ENCODE peak calls at places on chromosome 15, in six cellular contexts. Z, I, V, B, M and U are unnamed samples.

GRCh38 chr15:87416591-87417257 is 839.8 kb downstream of the NTRK3 start:
- DNase-seq in B (no peak), V (no peak), Z (no peak), I (no peak), M (no peak), U (no peak)

GRCh38 chr15:85172846-85173490 is 191.3 kb downstream of the PDE8A start:
- DNase-seq in M (no peak), V (no peak), Z (no peak), I (no peak), B (no peak), U (no peak)

GRCh38 chr15:25883860-25884259 is 20.7 kb upstream of the ATP10A start:
- DNase-seq in V (no peak), Z (no peak), I (peak; percentile 92), M (peak; percentile 77), B (no peak), U (peak; percentile 84)

GRCh38 chr15:91940466-91941381 is 87.2 kb downstream of the SLCO3A1 start:
- DNase-seq in I (no peak), M (no peak), B (peak; percentile 61), Z (no peak), V (no peak), U (no peak)

GRCh38 chr15:25052191-25052999 is 97.6 kb downstream of the SNRPN start:
- DNase-seq in V (no peak), B (no peak), Z (peak; percentile 38), I (no peak), M (no peak), U (no peak)

GRCh38 chr15:91622676-91623342 is 230.7 kb upstream of the SLCO3A1 start:
- DNase-seq in I (peak; percentile 30), Z (no peak), V (no peak), M (no peak), B (no peak), U (peak; percentile 15)

GRCh38 chr15:37140531-37141053 is 40.2 kb upstream of the MEIS2 start:
- DNase-seq in I (no peak), B (no peak), Z (no peak), V (no peak), M (no peak), U (no peak)

GRCh38 chr15:50353251-50353998 is 1.6 kb downstream of the GABPB1 start:
- DNase-seq in I (peak; percentile 42), M (peak; percentile 81), B (no peak), Z (no peak), V (no peak), U (peak; percentile 74)

GRCh38 chr15:57591822-57592367 is at the start of gene MYZAP:
- DNase-seq in V (no peak), B (peak; percentile 90), I (no peak), Z (peak; percentile 86), M (peak; percentile 24), U (no peak)

GRCh38 chr15:36844453-36845094 is 255.8 kb downstream of the MEIS2 start:
- DNase-seq in V (no peak), Z (no peak), M (peak; percentile 26), I (no peak), B (no peak), U (peak; percentile 44)

GRCh38 chr15:84818221-84819131 is 1.3 kb downstream of the ALPK3 start:
- DNase-seq in V (no peak), I (no peak), Z (peak; percentile 36), B (no peak), M (peak; percentile 80), U (no peak)

GRCh38 chr15:42704492-42704926 is 32.4 kb downstream of the CDAN1 start:
- DNase-seq in B (peak; percentile 39), I (peak; percentile 21), V (peak; percentile 22), M (peak; percentile 79), Z (no peak), U (peak; percentile 59)

GRCh38 chr15:29686445-29687203 is 135.6 kb downstream of the TJP1 start:
- DNase-seq in I (no peak), V (no peak), B (no peak), M (no peak), Z (no peak), U (no peak)

GRCh38 chr15:91431041-91431715 is 331.1 kb downstream of the SV2B start:
- DNase-seq in M (no peak), I (no peak), B (no peak), V (no peak), Z (no peak), U (no peak)

GRCh38 chr15:48777645-48778337 is 33.1 kb downstream of the CEP152 start:
- DNase-seq in I (no peak), Z (no peak), V (no peak), B (no peak), M (no peak), U (no peak)
- H3K4me3 ChIP-seq in I (no peak overlapping the region), Z (no peak overlapping the region), V (no peak overlapping the region), B (no peak overlapping the region), M (no peak overlapping the region), U (no peak overlapping the region)

GRCh38 chr15:70265466-70265978 is 167.8 kb upstream of the TLE3 start:
- DNase-seq in B (peak; percentile 26), V (no peak), Z (peak; percentile 72), I (no peak), M (no peak), U (no peak)
- TF ChIP-seq CTCF in B (no peak), V (peak; percentile 15), Z (no peak), I (peak; percentile 24), M (peak; percentile 16), U (no peak)

GRCh38 chr15:69860316-69860715 is 237.4 kb downstream of the TLE3 start:
- DNase-seq in I (no peak), V (no peak), B (no peak), M (no peak), Z (no peak), U (no peak)

GRCh38 chr15:69855601-69856000 is 242.1 kb downstream of the TLE3 start:
- DNase-seq in B (no peak), I (no peak), M (peak; percentile 48), Z (peak; percentile 19), V (no peak), U (no peak)

GRCh38 chr15:69855172-69855562 is 242.6 kb downstream of the TLE3 start:
- DNase-seq in M (no peak), V (no peak), I (no peak), Z (peak; percentile 6), B (no peak), U (no peak)

GRCh38 chr15:69857246-69857645 is 240.5 kb downstream of the TLE3 start:
- DNase-seq in M (no peak), Z (peak; percentile 21), I (no peak), B (no peak), V (no peak), U (no peak)

GRCh38 chr15:69857686-69858391 is 239.9 kb downstream of the TLE3 start:
- DNase-seq in I (no peak), M (no peak), B (no peak), Z (no peak), V (no peak), U (no peak)
- H3K4me3 ChIP-seq in I (no peak overlapping the region), M (no peak overlapping the region), B (no peak overlapping the region), Z (no peak overlapping the region), V (no peak overlapping the region), U (no peak overlapping the region)

GRCh38 chr15:70636540-70637165 is 126.7 kb downstream of the UACA start:
- DNase-seq in Z (no peak), M (peak; percentile 41), B (no peak), I (no peak), V (no peak), U (no peak)
- TF ChIP-seq CTCF in Z (no peak), M (peak; percentile 31), B (no peak), I (peak; percentile 72), V (peak; percentile 25), U (peak; percentile 74)

GRCh38 chr15:28098766-28099554 is at the start of gene OCA2:
- DNase-seq in V (peak; percentile 14), Z (peak; percentile 81), M (peak; percentile 35), B (peak; percentile 76), I (peak; percentile 60), U (peak; percentile 68)
- H3K4me3 ChIP-seq in V (peak within 1 kb of the TSS; percentile 7), Z (peak within 1 kb of the TSS; percentile 19), M (no peak within 1 kb of the TSS), B (no peak within 1 kb of the TSS), I (peak within 1 kb of the TSS; percentile 40), U (peak within 1 kb of the TSS; percentile 22)

GRCh38 chr15:44289352-44289790 is 852 bp downstream of the GOLM2 start:
- DNase-seq in I (no peak), B (no peak), V (no peak), Z (no peak), M (no peak), U (no peak)

DNA sequence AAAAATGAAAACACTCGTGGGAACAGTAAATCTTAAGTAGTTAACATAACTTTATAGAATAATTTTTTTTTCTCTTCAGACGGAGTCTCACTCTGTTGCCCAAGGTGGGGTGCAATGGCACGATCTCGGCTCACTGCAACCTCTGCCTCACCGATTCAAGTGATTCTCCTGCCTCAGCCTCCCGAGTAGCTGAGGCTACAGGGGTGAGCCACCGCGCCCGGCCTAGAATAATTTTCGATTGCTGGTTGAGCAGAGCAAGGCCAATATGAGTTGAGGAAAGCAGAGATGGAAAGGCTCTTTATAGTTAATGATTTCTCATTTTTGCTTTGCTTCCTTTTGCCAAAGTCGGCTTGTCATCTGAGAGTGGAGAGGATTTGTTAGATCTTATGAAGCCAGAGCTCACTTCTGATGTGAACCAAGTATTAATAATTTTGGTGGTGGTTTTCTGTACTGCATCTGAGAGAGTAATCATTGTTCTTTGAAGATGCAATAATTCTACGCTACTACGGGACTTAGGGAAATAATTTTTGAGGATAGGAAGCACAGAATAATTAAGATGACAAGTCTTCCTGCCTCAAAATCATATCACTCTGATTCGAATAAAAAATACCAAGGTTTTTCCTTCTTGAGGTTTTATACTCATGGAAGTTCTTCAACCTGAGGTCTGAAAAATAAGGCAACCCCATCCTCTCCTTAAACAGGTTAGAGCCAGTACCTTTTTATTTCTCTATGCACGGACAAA is 1.5 kb upstream of the GOLM2 start:
- DNase-seq in M (no peak), B (no peak), Z (peak; percentile 78), I (no peak), V (no peak), U (no peak)
- TF ChIP-seq CTCF in M (peak; percentile 21), B (no peak), Z (no peak), I (no peak), V (no peak), U (no peak)

GRCh38 chr15:101784644-101785043 is 18.7 kb upstream of the OR4F6 start:
- DNase-seq in I (no peak), B (no peak), Z (no peak), V (no peak), M (no peak), U (no peak)
- H3K4me3 ChIP-seq in I (no peak overlapping the region), B (no peak overlapping the region), Z (no peak overlapping the region), V (no peak overlapping the region), M (no peak overlapping the region), U (no peak overlapping the region)

DNA sequence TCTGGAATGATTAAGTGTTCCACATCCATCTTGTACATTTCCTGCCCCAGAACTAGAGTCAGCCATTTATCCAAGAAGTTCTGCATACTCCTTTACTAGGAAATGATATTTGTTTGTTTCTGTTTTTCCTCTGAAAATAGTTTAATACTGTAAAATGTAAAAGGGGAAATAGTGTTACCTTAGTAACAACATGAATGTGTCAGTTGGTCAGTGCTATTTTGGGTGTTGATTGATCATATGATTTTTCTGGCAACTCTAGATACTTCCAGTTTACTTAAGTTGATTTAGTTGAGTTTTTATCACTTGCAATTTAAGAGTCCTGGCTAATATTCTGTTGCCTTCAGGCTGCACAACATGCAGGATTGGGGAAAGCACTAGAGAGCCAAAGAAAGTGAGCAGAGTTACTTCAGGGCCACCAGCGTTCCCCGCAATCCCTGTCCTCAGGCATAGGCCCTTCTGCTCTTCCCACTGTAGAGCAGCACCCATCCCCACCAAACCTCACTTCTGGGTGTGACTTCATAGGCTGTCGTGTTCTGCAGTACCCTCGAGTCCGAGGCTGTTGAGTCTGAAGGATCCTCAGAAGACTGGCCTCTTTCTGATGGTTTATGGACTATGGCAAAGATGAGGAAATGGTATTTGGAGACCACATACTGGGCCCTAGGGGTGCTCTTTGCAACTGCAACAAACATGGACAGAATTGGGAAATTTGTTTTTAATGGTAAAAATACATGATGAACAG is 69.0 kb downstream of the CHD2 start:
- DNase-seq in M (peak; percentile 24), B (no peak), Z (no peak), V (no peak), I (peak; percentile 6), U (no peak)
- TF ChIP-seq CTCF in M (peak; percentile 23), B (no peak), Z (no peak), V (peak; percentile 10), I (peak; percentile 33), U (peak; percentile 27)